ENCODE peak calls at places on chromosomes 11 and 22, in seven cellular contexts. One of them, this sample, is unnamed.

GRCh38 chr11:133845413-133845812 is at the start of gene SPATA19:
- DNase-seq in mesenteric fat pad: no peak
- DNase-seq in NCI-H1105 treated with DMSO at 0.1 percent for 48 hours: no peak
- DNase-seq in SJSA1: no peak
- DNase-seq in retina: no peak
- DNase-seq in adrenal gland: no peak
- DNase-seq in right lobe of liver: no peak
- DNase-seq in this sample: no peak

GRCh38 chr11:2893021-2893528 is 7.5 kb upstream of the CDKN1C start:
- DNase-seq in mesenteric fat pad: no peak
- DNase-seq in NCI-H1105 treated with DMSO at 0.1 percent for 48 hours: no peak
- DNase-seq in SJSA1: no peak
- DNase-seq in retina: no peak
- DNase-seq in adrenal gland: no peak
- DNase-seq in right lobe of liver: no peak
- DNase-seq in this sample: no peak

GRCh38 chr11:18368236-18368635 is 26.1 kb upstream of the LDHA start:
- DNase-seq in mesenteric fat pad: no peak
- DNase-seq in NCI-H1105 treated with DMSO at 0.1 percent for 48 hours: no peak
- DNase-seq in SJSA1: no peak
- DNase-seq in retina: no peak
- DNase-seq in adrenal gland: no peak
- DNase-seq in right lobe of liver: no peak
- DNase-seq in this sample: no peak

GRCh38 chr22:38657248-38657909 is 941 bp downstream of the CBY1 start:
- DNase-seq in mesenteric fat pad: no peak
- DNase-seq in NCI-H1105 treated with DMSO at 0.1 percent for 48 hours: peak
- DNase-seq in SJSA1: no peak
- DNase-seq in retina: peak
- DNase-seq in adrenal gland: no peak
- DNase-seq in right lobe of liver: no peak
- DNase-seq in this sample: no peak

GRCh38 chr22:41574847-41575381 is 14.1 kb downstream of the CSDC2 start:
- DNase-seq in mesenteric fat pad: no peak
- DNase-seq in NCI-H1105 treated with DMSO at 0.1 percent for 48 hours: no peak
- DNase-seq in SJSA1: no peak
- DNase-seq in retina: no peak
- DNase-seq in adrenal gland: peak
- DNase-seq in right lobe of liver: no peak
- DNase-seq in this sample: no peak

GRCh38 chr11:46760429-46761128 is 41.6 kb downstream of the F2 start:
- DNase-seq in mesenteric fat pad: no peak
- DNase-seq in NCI-H1105 treated with DMSO at 0.1 percent for 48 hours: no peak
- DNase-seq in SJSA1: no peak
- DNase-seq in retina: no peak
- DNase-seq in adrenal gland: no peak
- DNase-seq in right lobe of liver: no peak
- DNase-seq in this sample: no peak

GRCh38 chr11:118522571-118523072 is 4.7 kb upstream of the TTC36 start:
- DNase-seq in mesenteric fat pad: no peak
- DNase-seq in NCI-H1105 treated with DMSO at 0.1 percent for 48 hours: peak
- DNase-seq in SJSA1: no peak
- DNase-seq in retina: peak
- DNase-seq in adrenal gland: no peak
- DNase-seq in right lobe of liver: no peak
- DNase-seq in this sample: no peak

GRCh38 chr22:32258791-32259190 is 3.6 kb upstream of the SLC5A4 start:
- DNase-seq in mesenteric fat pad: no peak
- DNase-seq in NCI-H1105 treated with DMSO at 0.1 percent for 48 hours: no peak
- DNase-seq in SJSA1: no peak
- DNase-seq in retina: no peak
- DNase-seq in adrenal gland: no peak
- DNase-seq in right lobe of liver: no peak
- DNase-seq in this sample: no peak

GRCh38 chr11:67999201-67999629 is 4.7 kb downstream of the UNC93B1 start:
- DNase-seq in mesenteric fat pad: no peak
- DNase-seq in NCI-H1105 treated with DMSO at 0.1 percent for 48 hours: no peak
- DNase-seq in SJSA1: no peak
- DNase-seq in retina: no peak
- DNase-seq in adrenal gland: no peak
- DNase-seq in right lobe of liver: no peak
- DNase-seq in this sample: no peak

GRCh38 chr11:13354335-13354734 is 76.7 kb downstream of the BMAL1 start:
- DNase-seq in mesenteric fat pad: no peak
- DNase-seq in NCI-H1105 treated with DMSO at 0.1 percent for 48 hours: no peak
- DNase-seq in SJSA1: no peak
- DNase-seq in retina: no peak
- DNase-seq in adrenal gland: no peak
- DNase-seq in right lobe of liver: no peak
- DNase-seq in this sample: no peak

GRCh38 chr11:85539029-85539689 is 88.0 kb downstream of the DLG2 start:
- DNase-seq in mesenteric fat pad: no peak
- DNase-seq in NCI-H1105 treated with DMSO at 0.1 percent for 48 hours: no peak
- DNase-seq in SJSA1: no peak
- DNase-seq in retina: no peak
- DNase-seq in adrenal gland: no peak
- DNase-seq in right lobe of liver: no peak
- DNase-seq in this sample: no peak

GRCh38 chr22:43946391-43946680 is 8.9 kb upstream of the SAMM50 start:
- DNase-seq in mesenteric fat pad: no peak
- DNase-seq in NCI-H1105 treated with DMSO at 0.1 percent for 48 hours: no peak
- DNase-seq in SJSA1: no peak
- DNase-seq in retina: no peak
- DNase-seq in adrenal gland: no peak
- DNase-seq in right lobe of liver: no peak
- DNase-seq in this sample: no peak

GRCh38 chr11:32610926-32611325 is 27.3 kb downstream of the EIF3M start:
- DNase-seq in mesenteric fat pad: no peak
- DNase-seq in NCI-H1105 treated with DMSO at 0.1 percent for 48 hours: no peak
- DNase-seq in SJSA1: no peak
- DNase-seq in retina: no peak
- DNase-seq in adrenal gland: no peak
- DNase-seq in right lobe of liver: no peak
- DNase-seq in this sample: no peak

GRCh38 chr11:113505541-113506375 is 30.6 kb upstream of the DRD2 start:
- DNase-seq in mesenteric fat pad: no peak
- DNase-seq in NCI-H1105 treated with DMSO at 0.1 percent for 48 hours: no peak
- DNase-seq in SJSA1: no peak
- DNase-seq in retina: peak
- DNase-seq in adrenal gland: no peak
- DNase-seq in right lobe of liver: no peak
- DNase-seq in this sample: no peak

GRCh38 chr11:18578975-18579598 is 9.4 kb downstream of the UEVLD start:
- DNase-seq in mesenteric fat pad: no peak
- DNase-seq in NCI-H1105 treated with DMSO at 0.1 percent for 48 hours: no peak
- DNase-seq in SJSA1: no peak
- DNase-seq in retina: no peak
- DNase-seq in adrenal gland: no peak
- DNase-seq in right lobe of liver: no peak
- DNase-seq in this sample: no peak

GRCh38 chr11:68582416-68583046 is 101.8 kb upstream of the GAL start:
- DNase-seq in mesenteric fat pad: no peak
- DNase-seq in NCI-H1105 treated with DMSO at 0.1 percent for 48 hours: no peak
- DNase-seq in SJSA1: no peak
- DNase-seq in retina: no peak
- DNase-seq in adrenal gland: no peak
- DNase-seq in right lobe of liver: no peak
- DNase-seq in this sample: no peak

GRCh38 chr11:64152841-64153691 is 12.8 kb downstream of the MACROD1 start:
- DNase-seq in mesenteric fat pad: peak
- DNase-seq in NCI-H1105 treated with DMSO at 0.1 percent for 48 hours: peak
- DNase-seq in SJSA1: peak
- DNase-seq in retina: peak
- DNase-seq in adrenal gland: peak
- DNase-seq in right lobe of liver: peak
- DNase-seq in this sample: no peak

This sample was measured in suprapubic skin.